ENCODE peak calls at places on chromosome 18, in five cellular contexts. G, Q, S, R and B are unnamed samples.

GRCh38 chr18:61736168-61736567 is 156.6 kb downstream of the RNF152 start:
- DNase-seq in G (no peak), Q (no peak), S (no peak), R (no peak), B (no peak)

GRCh38 chr18:35968278-35968880 is 4.1 kb upstream of the RMP24 start:
- DNase-seq in G (no peak), Q (no peak), S (peak; percentile 89), R (no peak), B (no peak)

GRCh38 chr18:11148655-11149440 is 521 bp downstream of the PIEZO2 start:
- DNase-seq in G (no peak), Q (no peak), S (no peak), R (no peak), B (no peak)

GRCh38 chr18:65439184-65439583 is 311.6 kb upstream of the CDH7 start:
- DNase-seq in G (no peak), Q (peak; percentile 0), S (no peak), R (no peak), B (no peak)

GRCh38 chr18:5524660-5525059 is 19.1 kb downstream of the EPB41L3 start:
- DNase-seq in G (no peak), Q (no peak), S (no peak), R (no peak), B (no peak)

GRCh38 chr18:43405097-43405496 is 127.8 kb upstream of the SYT4 start:
- DNase-seq in G (no peak), Q (peak; percentile 13), S (peak; percentile 45), R (no peak), B (no peak)

GRCh38 chr18:80009661-80010550 is 21.5 kb upstream of the TXNL4A start:
- DNase-seq in G (no peak), Q (peak; percentile 94), S (peak; percentile 80), R (no peak), B (no peak)

GRCh38 chr18:1361931-1362330 is 457.3 kb downstream of the ADCYAP1 start:
- DNase-seq in G (no peak), Q (no peak), S (no peak), R (no peak), B (no peak)

GRCh38 chr18:79647307-79647706 is 32.3 kb upstream of the CTDP1 start:
- DNase-seq in G (no peak), Q (no peak), S (no peak), R (no peak), B (no peak)

GRCh38 chr18:76494541-76495403 is at the start of gene ZNF516:
- DNase-seq in G (no peak), Q (no peak), S (no peak), R (no peak), B (peak; percentile 25)

GRCh38 chr18:7381307-7381706 is 150.4 kb downstream of the LRRC30 start:
- DNase-seq in G (no peak), Q (no peak), S (no peak), R (no peak), B (no peak)

GRCh38 chr18:48300463-48300961 is 108.7 kb downstream of the ZBTB7C start:
- DNase-seq in G (no peak), Q (peak; percentile 29), S (peak; percentile 27), R (peak; percentile 32), B (no peak)

GRCh38 chr18:10660485-10660884 is 134.7 kb downstream of the NAPG start:
- DNase-seq in G (no peak), Q (no peak), S (no peak), R (no peak), B (no peak)

GRCh38 chr18:61882296-61883004 is 10.4 kb downstream of the RNF152 start:
- DNase-seq in G (no peak), Q (no peak), S (peak; percentile 51), R (no peak), B (no peak)

GRCh38 chr18:34978533-34978893 is 62.7 kb upstream of the MAPRE2 start:
- DNase-seq in G (no peak), Q (no peak), S (no peak), R (no peak), B (no peak)

GRCh38 chr18:33928226-33928625 is 296.5 kb downstream of the NOL4 start:
- DNase-seq in G (no peak), Q (peak; percentile 4), S (peak; percentile 3), R (no peak), B (no peak)

GRCh38 chr18:13537022-13537780 is 189.2 kb downstream of the FAM210A start:
- DNase-seq in G (no peak), Q (no peak), S (no peak), R (no peak), B (no peak)

GRCh38 chr18:79896746-79897145 is 54.7 kb downstream of the SLC66A2 start:
- DNase-seq in G (no peak), Q (peak; percentile 0), S (no peak), R (no peak), B (no peak)

GRCh38 chr18:57984490-57985109 is 59.4 kb upstream of the NEDD4L start:
- DNase-seq in G (no peak), Q (no peak), S (no peak), R (no peak), B (no peak)

GRCh38 chr18:48697441-48697840 is 158.6 kb downstream of the CTIF start:
- DNase-seq in G (no peak), Q (no peak), S (no peak), R (no peak), B (no peak)

GRCh38 chr18:79774111-79774510 is 23.6 kb upstream of the KCNG2 start:
- DNase-seq in G (no peak), Q (no peak), S (no peak), R (no peak), B (no peak)

GRCh38 chr18:62341423-62341920 is 16.4 kb downstream of the TNFRSF11A start:
- DNase-seq in G (no peak), Q (no peak), S (no peak), R (no peak), B (no peak)

GRCh38 chr18:43661570-43661969 is 384.3 kb upstream of the SYT4 start:
- DNase-seq in G (no peak), Q (peak; percentile 31), S (peak; percentile 79), R (peak; percentile 43), B (no peak)

GRCh38 chr18:57921708-57922107 is 118.6 kb upstream of the ATP8B1 start:
- DNase-seq in G (no peak), Q (no peak), S (peak; percentile 56), R (no peak), B (no peak)

GRCh38 chr18:7417742-7418141 is 149.4 kb upstream of the PTPRM start:
- DNase-seq in G (no peak), Q (peak; percentile 68), S (peak; percentile 90), R (no peak), B (no peak)

GRCh38 chr18:41532344-41533086 is 422.5 kb upstream of the PIK3C3 start:
- DNase-seq in G (no peak), Q (peak; percentile 68), S (no peak), R (no peak), B (no peak)

GRCh38 chr18:70417847-70418246 is 129.0 kb downstream of the SOCS6 start:
- DNase-seq in G (no peak), Q (no peak), S (no peak), R (no peak), B (no peak)

GRCh38 chr18:62717059-62717849 is 1.9 kb downstream of the PHLPP1 start:
- DNase-seq in G (no peak), Q (peak; percentile 21), S (peak; percentile 89), R (peak; percentile 66), B (no peak)